ENCODE peak calls at places on chromosomes 13 and 19, in ten cellular contexts. One of them, this sample, is unnamed. For H3K4me1, the result is how much of the 10 kb centered on the place peaks cover.

GRCh38 chr13:65595881-65596280 is 1634.3 kb downstream of the PCDH9 start:
- DNase-seq in ovary: no peak
- DNase-seq in K562: no peak
- DNase-seq in transverse colon: no peak
- DNase-seq in spleen: no peak
- DNase-seq in body of pancreas: no peak
- DNase-seq in heart left ventricle: no peak
- DNase-seq in breast epithelium: no peak
- DNase-seq in A549: no peak
- DNase-seq in tibial nerve: no peak
- DNase-seq in this sample: no peak

GRCh38 chr13:49407936-49408335 is 35.9 kb downstream of the CAB39L start:
- DNase-seq in ovary: no peak
- DNase-seq in K562: no peak
- DNase-seq in transverse colon: no peak
- DNase-seq in spleen: no peak
- DNase-seq in body of pancreas: no peak
- DNase-seq in heart left ventricle: no peak
- DNase-seq in breast epithelium: no peak
- DNase-seq in A549: no peak
- DNase-seq in tibial nerve: no peak
- DNase-seq in this sample: no peak

GRCh38 chr19:12913871-12914690 is 5.0 kb downstream of the SYCE2 start:
- DNase-seq in ovary: no peak
- DNase-seq in K562: no peak
- DNase-seq in transverse colon: peak
- DNase-seq in spleen: peak
- DNase-seq in body of pancreas: peak
- DNase-seq in heart left ventricle: no peak
- DNase-seq in breast epithelium: peak
- DNase-seq in A549: no peak
- DNase-seq in tibial nerve: no peak
- DNase-seq in this sample: no peak

GRCh38 chr13:91592050-91593014 is 193.9 kb downstream of the GPC5 start:
- DNase-seq in ovary: no peak
- DNase-seq in K562: no peak
- DNase-seq in transverse colon: no peak
- DNase-seq in spleen: no peak
- DNase-seq in body of pancreas: no peak
- DNase-seq in heart left ventricle: no peak
- DNase-seq in breast epithelium: no peak
- DNase-seq in A549: no peak
- DNase-seq in tibial nerve: no peak
- DNase-seq in this sample: no peak

GRCh38 chr19:39463403-39463802 is 17.2 kb upstream of the TIMM50 start:
- DNase-seq in ovary: no peak
- DNase-seq in K562: no peak
- DNase-seq in transverse colon: no peak
- DNase-seq in spleen: no peak
- DNase-seq in body of pancreas: no peak
- DNase-seq in heart left ventricle: no peak
- DNase-seq in breast epithelium: no peak
- DNase-seq in A549: no peak
- DNase-seq in tibial nerve: no peak
- DNase-seq in this sample: no peak

GRCh38 chr13:20525144-20525600 is 485 bp downstream of the CRYL1 start:
- DNase-seq in ovary: peak
- DNase-seq in K562: peak
- DNase-seq in transverse colon: peak
- DNase-seq in spleen: peak
- DNase-seq in body of pancreas: peak
- DNase-seq in heart left ventricle: peak
- DNase-seq in breast epithelium: no peak
- DNase-seq in A549: no peak
- DNase-seq in tibial nerve: no peak
- DNase-seq in this sample: no peak

GRCh38 chr19:46390121-46390858 is 23.1 kb downstream of the CCDC8 start:
- DNase-seq in ovary: no peak
- DNase-seq in K562: no peak
- DNase-seq in transverse colon: no peak
- DNase-seq in spleen: peak
- DNase-seq in body of pancreas: no peak
- DNase-seq in heart left ventricle: no peak
- DNase-seq in breast epithelium: no peak
- DNase-seq in A549: no peak
- DNase-seq in tibial nerve: no peak
- DNase-seq in this sample: no peak

GRCh38 chr19:6048808-6049405 is 61.4 kb downstream of the RFX2 start:
- DNase-seq in ovary: peak
- DNase-seq in K562: peak
- DNase-seq in transverse colon: peak
- DNase-seq in spleen: peak
- DNase-seq in body of pancreas: peak
- DNase-seq in heart left ventricle: peak
- DNase-seq in breast epithelium: peak
- DNase-seq in A549: peak
- DNase-seq in tibial nerve: peak
- DNase-seq in this sample: peak

GRCh38 chr13:73440296-73440895 is 381.6 kb downstream of the KLF5 start:
- DNase-seq in ovary: no peak
- DNase-seq in K562: no peak
- DNase-seq in transverse colon: no peak
- DNase-seq in spleen: no peak
- DNase-seq in body of pancreas: no peak
- DNase-seq in heart left ventricle: no peak
- DNase-seq in breast epithelium: no peak
- DNase-seq in A549: peak
- DNase-seq in tibial nerve: no peak
- DNase-seq in this sample: no peak

GRCh38 chr19:46904114-46905060 is 43.6 kb downstream of the ARHGAP35 start:
- DNase-seq in ovary: peak
- DNase-seq in K562: no peak
- DNase-seq in transverse colon: no peak
- DNase-seq in spleen: no peak
- DNase-seq in body of pancreas: peak
- DNase-seq in heart left ventricle: peak
- DNase-seq in breast epithelium: no peak
- DNase-seq in A549: no peak
- DNase-seq in tibial nerve: no peak
- DNase-seq in this sample: no peak

GRCh38 chr13:28447206-28447605 is 47.7 kb downstream of the FLT1 start:
- DNase-seq in ovary: no peak
- DNase-seq in K562: no peak
- DNase-seq in transverse colon: no peak
- DNase-seq in spleen: no peak
- DNase-seq in body of pancreas: no peak
- DNase-seq in heart left ventricle: no peak
- DNase-seq in breast epithelium: no peak
- DNase-seq in A549: no peak
- DNase-seq in tibial nerve: no peak
- DNase-seq in this sample: no peak

GRCh38 chr19:33805840-33806433 is 9.3 kb downstream of the KCTD15 start:
- DNase-seq in ovary: no peak
- DNase-seq in K562: no peak
- DNase-seq in transverse colon: no peak
- DNase-seq in spleen: no peak
- DNase-seq in body of pancreas: no peak
- DNase-seq in heart left ventricle: no peak
- DNase-seq in breast epithelium: no peak
- DNase-seq in A549: no peak
- DNase-seq in tibial nerve: no peak
- DNase-seq in this sample: no peak

GRCh38 chr19:51098366-51099069 is 9.7 kb downstream of the CTU1 start:
- DNase-seq in ovary: peak
- DNase-seq in K562: no peak
- DNase-seq in transverse colon: peak
- DNase-seq in spleen: peak
- DNase-seq in body of pancreas: no peak
- DNase-seq in heart left ventricle: peak
- DNase-seq in breast epithelium: no peak
- DNase-seq in A549: no peak
- DNase-seq in tibial nerve: no peak
- DNase-seq in this sample: no peak

GRCh38 chr13:72390909-72391308 is 336.5 kb downstream of the MZT1 start:
- DNase-seq in ovary: no peak
- DNase-seq in K562: no peak
- DNase-seq in transverse colon: no peak
- DNase-seq in spleen: no peak
- DNase-seq in body of pancreas: no peak
- DNase-seq in heart left ventricle: no peak
- DNase-seq in breast epithelium: peak
- DNase-seq in A549: no peak
- DNase-seq in tibial nerve: no peak
- DNase-seq in this sample: no peak

GRCh38 chr19:49581007-49581508 is at the start of gene PRRG2:
- DNase-seq in ovary: no peak
- DNase-seq in K562: peak
- DNase-seq in transverse colon: peak
- DNase-seq in spleen: no peak
- DNase-seq in body of pancreas: peak
- DNase-seq in heart left ventricle: no peak
- DNase-seq in breast epithelium: peak
- DNase-seq in A549: no peak
- DNase-seq in tibial nerve: no peak
- DNase-seq in this sample: no peak

GRCh38 chr19:43652546-43652874 is 12.9 kb upstream of the CADM4 start:
- DNase-seq in ovary: no peak
- DNase-seq in K562: no peak
- DNase-seq in transverse colon: no peak
- DNase-seq in spleen: no peak
- DNase-seq in body of pancreas: no peak
- DNase-seq in heart left ventricle: no peak
- DNase-seq in breast epithelium: no peak
- DNase-seq in A549: no peak
- DNase-seq in tibial nerve: no peak
- DNase-seq in this sample: no peak
- TF ChIP-seq CTCF in ovary: no peak
- TF ChIP-seq CTCF in K562: no peak
- TF ChIP-seq CTCF in transverse colon: no peak
- TF ChIP-seq CTCF in spleen: no peak
- TF ChIP-seq CTCF in body of pancreas: no peak
- TF ChIP-seq CTCF in heart left ventricle: no peak
- TF ChIP-seq CTCF in breast epithelium: no peak
- TF ChIP-seq CTCF in A549: no peak
- TF ChIP-seq CTCF in tibial nerve: no peak
- TF ChIP-seq CTCF in this sample: no peak

GRCh38 chr19:43983912-43984686 is at the start of gene ZNF155:
- DNase-seq in ovary: peak
- DNase-seq in K562: peak
- DNase-seq in transverse colon: peak
- DNase-seq in spleen: peak
- DNase-seq in body of pancreas: peak
- DNase-seq in heart left ventricle: peak
- DNase-seq in breast epithelium: peak
- DNase-seq in A549: peak
- DNase-seq in tibial nerve: peak
- DNase-seq in this sample: peak
- TF ChIP-seq POLR2A in ovary: peak
- TF ChIP-seq POLR2A in K562: no peak
- TF ChIP-seq POLR2A in transverse colon: no peak
- TF ChIP-seq POLR2A in spleen: no peak
- TF ChIP-seq POLR2A in body of pancreas: peak
- TF ChIP-seq POLR2A in heart left ventricle: no peak
- TF ChIP-seq POLR2A in breast epithelium: no peak
- TF ChIP-seq POLR2A in A549: no peak
- TF ChIP-seq POLR2A in tibial nerve: peak
- TF ChIP-seq POLR2A in this sample: no peak

DNA sequence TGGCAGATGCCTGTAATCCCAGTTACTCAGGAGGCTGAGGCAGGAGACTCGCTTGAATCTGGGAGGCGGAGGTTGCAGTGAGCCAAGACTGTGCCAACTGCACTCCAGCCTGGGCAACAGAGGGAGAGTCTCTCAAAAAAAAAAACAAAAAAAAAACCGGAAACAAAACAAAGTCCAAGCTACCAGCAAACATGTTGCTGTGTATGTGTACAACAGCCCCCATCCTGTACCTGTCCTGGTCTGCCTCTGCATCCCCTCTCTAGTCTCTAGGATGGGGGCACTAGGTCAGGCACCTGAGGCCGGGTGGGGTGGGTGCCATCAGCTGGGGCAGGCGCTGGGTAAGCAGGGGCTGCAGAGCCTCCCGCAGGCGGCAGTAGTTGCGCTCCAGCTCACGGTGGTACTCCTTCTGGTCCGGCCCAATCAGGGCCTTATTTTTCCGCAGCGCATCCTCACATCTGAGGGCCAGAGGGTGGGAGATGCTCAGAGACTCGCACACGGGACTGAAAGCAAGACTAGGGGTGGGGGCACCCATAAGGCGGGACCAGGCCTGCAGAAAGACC is 2.8 kb upstream of the KANK2 start:
- DNase-seq in ovary: peak
- DNase-seq in K562: no peak
- DNase-seq in transverse colon: no peak
- DNase-seq in spleen: no peak
- DNase-seq in body of pancreas: no peak
- DNase-seq in heart left ventricle: no peak
- DNase-seq in breast epithelium: no peak
- DNase-seq in A549: no peak
- DNase-seq in tibial nerve: no peak
- DNase-seq in this sample: no peak
- H3K4me1 ChIP-seq in ovary: under half
- H3K4me1 ChIP-seq in K562: half or more
- H3K4me1 ChIP-seq in transverse colon: under half
- H3K4me1 ChIP-seq in spleen: half or more
- H3K4me1 ChIP-seq in body of pancreas: half or more
- H3K4me1 ChIP-seq in heart left ventricle: half or more
- H3K4me1 ChIP-seq in breast epithelium: under half
- H3K4me1 ChIP-seq in A549: half or more
- H3K4me1 ChIP-seq in tibial nerve: half or more
- H3K4me1 ChIP-seq in this sample: half or more

GRCh38 chr19:18322318-18322758 is 538 bp downstream of the LSM4 start:
- DNase-seq in ovary: no peak
- DNase-seq in K562: peak
- DNase-seq in transverse colon: peak
- DNase-seq in spleen: no peak
- DNase-seq in body of pancreas: peak
- DNase-seq in heart left ventricle: peak
- DNase-seq in breast epithelium: no peak
- DNase-seq in A549: peak
- DNase-seq in tibial nerve: no peak
- DNase-seq in this sample: no peak
- TF ChIP-seq CTCF in ovary: no peak
- TF ChIP-seq CTCF in K562: peak
- TF ChIP-seq CTCF in transverse colon: peak
- TF ChIP-seq CTCF in spleen: no peak
- TF ChIP-seq CTCF in body of pancreas: no peak
- TF ChIP-seq CTCF in heart left ventricle: no peak
- TF ChIP-seq CTCF in breast epithelium: no peak
- TF ChIP-seq CTCF in A549: peak
- TF ChIP-seq CTCF in tibial nerve: no peak
- TF ChIP-seq CTCF in this sample: no peak

This sample was measured in esophagus muscularis mucosa.